ENCODE peak calls at places on chromosomes 13 and 19, in ten cellular contexts. A, E, L, R, J, Y, M, T, Z and H are unnamed samples.

GRCh38 chr13:94198666-94199065 is 280.8 kb downstream of the DCT start:
- DNase-seq in Z (no peak), T (no peak), R (no peak), J (no peak), M (no peak), E (no peak), A (no peak), Y (no peak), L (no peak), H (no peak)

GRCh38 chr13:100542546-100543156 is 45.9 kb downstream of the GGACT start:
- DNase-seq in J (no peak), L (peak), E (no peak), A (peak), R (no peak), Z (no peak), T (no peak), M (peak), Y (no peak), H (no peak)

GRCh38 chr13:28609936-28610335 is 49.0 kb upstream of the POMP start:
- DNase-seq in M (no peak), Z (no peak), Y (no peak), A (no peak), E (no peak), T (no peak), R (no peak), L (peak), J (no peak), H (no peak)

GRCh38 chr13:101449971-101450748 is 2.3 kb upstream of the ITGBL1 start:
- DNase-seq in A (no peak), J (no peak), E (no peak), Z (no peak), Y (no peak), T (peak), L (peak), R (no peak), M (no peak), H (no peak)

GRCh38 chr13:66520511-66521390 is 709.4 kb downstream of the PCDH9 start:
- DNase-seq in A (no peak), L (no peak), M (no peak), Z (no peak), R (no peak), Y (no peak), T (no peak), E (no peak), J (no peak), H (no peak)

GRCh38 chr13:99434258-99434788 is 66.9 kb upstream of the TM9SF2 start:
- DNase-seq in Z (no peak), L (no peak), M (peak), J (no peak), Y (no peak), A (peak), E (peak), R (no peak), T (no peak), H (peak)

GRCh38 chr19:17466487-17466850 is 3.9 kb upstream of the SLC27A1 start:
- DNase-seq in Z (no peak), J (no peak), A (no peak), T (no peak), M (no peak), L (no peak), E (no peak), R (no peak), Y (no peak), H (no peak)

GRCh38 chr13:98489446-98490194 is 87.3 kb downstream of the STK24 start:
- DNase-seq in A (no peak), R (no peak), J (no peak), E (no peak), M (peak), Z (no peak), T (no peak), L (no peak), Y (no peak), H (no peak)

GRCh38 chr19:29805026-29805925 is 6.5 kb upstream of the CCNE1 start:
- DNase-seq in E (peak), Z (no peak), L (peak), J (no peak), M (no peak), R (no peak), T (no peak), Y (no peak), A (no peak), H (no peak)

GRCh38 chr19:14413765-14414171 is 5.4 kb downstream of the DDX39A start:
- DNase-seq in M (no peak), E (no peak), T (no peak), Z (no peak), A (no peak), Y (no peak), R (no peak), J (no peak), L (peak), H (no peak)

GRCh38 chr13:20525601-20526544 is at the start of gene CRYL1:
- DNase-seq in Y (peak), M (peak), A (peak), T (no peak), Z (peak), J (no peak), L (peak), R (no peak), E (peak), H (peak)

GRCh38 chr13:43127103-43127817 is 103.9 kb downstream of the DNAJC15 start:
- DNase-seq in E (no peak), T (no peak), L (no peak), R (no peak), A (no peak), Y (no peak), J (no peak), M (no peak), Z (no peak), H (no peak)

GRCh38 chr19:12628040-12629022 is 17.6 kb downstream of the ZNF791 start:
- DNase-seq in A (no peak), J (no peak), E (no peak), T (no peak), Y (no peak), L (no peak), Z (no peak), M (no peak), R (no peak), H (no peak)

GRCh38 chr13:41456768-41457588 is at the start of gene RGCC:
- DNase-seq in E (peak), J (no peak), L (peak), T (peak), Y (peak), A (peak), M (peak), R (no peak), Z (peak), H (peak)

GRCh38 chr19:53463263-53463662 is 4.3 kb upstream of the ZNF813 start:
- DNase-seq in Z (no peak), T (no peak), Y (peak), A (no peak), M (no peak), E (peak), R (peak), L (peak), J (peak), H (no peak)

GRCh38 chr13:40668335-40668734 is 1.9 kb upstream of the FOXO1 start:
- DNase-seq in Y (peak), A (no peak), R (no peak), E (no peak), M (no peak), Z (no peak), L (peak), J (no peak), T (no peak), H (peak)

GRCh38 chr13:60431108-60431700 is 34.2 kb downstream of the TDRD3 start:
- DNase-seq in Z (no peak), M (peak), T (peak), A (peak), R (no peak), Y (no peak), E (no peak), L (peak), J (no peak), H (no peak)

GRCh38 chr19:54517483-54517882 is 14.9 kb downstream of the LAIR2 start:
- DNase-seq in J (no peak), A (peak), T (no peak), L (peak), Z (peak), E (peak), R (peak), Y (peak), M (peak), H (peak)

GRCh38 chr19:883661-884211 is 9.3 kb downstream of the MED16 start:
- DNase-seq in A (no peak), E (no peak), R (no peak), Y (no peak), T (peak), L (no peak), Z (peak), J (no peak), M (no peak), H (no peak)

GRCh38 chr13:98792784-98793183 is 40.3 kb upstream of the SLC15A1 start:
- DNase-seq in A (no peak), Z (no peak), J (no peak), Y (no peak), T (no peak), R (no peak), M (no peak), E (no peak), L (no peak), H (no peak)

GRCh38 chr19:40378509-40378908 is 11.5 kb downstream of the HIPK4 start:
- DNase-seq in E (no peak), Y (no peak), L (no peak), A (no peak), Z (no peak), R (no peak), M (no peak), J (no peak), T (no peak), H (no peak)

GRCh38 chr13:74867460-74867859 is 614.5 kb downstream of the TBC1D4 start:
- DNase-seq in T (no peak), E (no peak), A (no peak), L (peak), M (no peak), R (no peak), Z (no peak), J (no peak), Y (no peak), H (no peak)

GRCh38 chr13:108787709-108788394 is 158.4 kb downstream of the MYO16 start:
- DNase-seq in T (no peak), Y (no peak), Z (no peak), E (no peak), M (no peak), R (no peak), L (no peak), A (no peak), J (no peak), H (no peak)

GRCh38 chr19:41696402-41697197 is 8.5 kb upstream of the CEACAM7 start:
- DNase-seq in M (peak), T (no peak), J (no peak), Z (no peak), R (no peak), L (peak), A (no peak), E (no peak), Y (no peak), H (no peak)

GRCh38 chr19:13633109-13633508 is 126.8 kb upstream of the CACNA1A start:
- DNase-seq in Z (no peak), J (no peak), E (no peak), T (no peak), M (peak), Y (no peak), L (peak), R (no peak), A (no peak), H (no peak)

GRCh38 chr19:30450101-30450500 is 77.9 kb downstream of the ZNF536 start:
- DNase-seq in Y (peak), A (no peak), J (no peak), R (no peak), Z (no peak), M (no peak), L (peak), E (peak), T (no peak), H (no peak)

GRCh38 chr19:9911524-9911923 is 24.8 kb downstream of the OLFM2 start:
- DNase-seq in L (no peak), R (no peak), Y (no peak), E (no peak), A (no peak), T (no peak), J (no peak), M (no peak), Z (no peak), H (no peak)

GRCh38 chr19:48506138-48506733 is 5.4 kb downstream of the LMTK3 start:
- DNase-seq in E (peak), Y (no peak), Z (peak), M (peak), J (no peak), A (peak), L (peak), R (no peak), T (no peak), H (no peak)

GRCh38 chr19:41492843-41493242 is 49.9 kb downstream of the ERICH4 start:
- DNase-seq in E (no peak), T (no peak), R (no peak), Y (no peak), M (no peak), L (no peak), J (no peak), A (no peak), Z (no peak), H (no peak)

GRCh38 chr13:28534801-28535200 is 39.9 kb upstream of the FLT1 start:
- DNase-seq in E (no peak), Y (no peak), M (no peak), J (no peak), L (no peak), R (no peak), T (no peak), A (no peak), Z (peak), H (no peak)

GRCh38 chr13:73230714-73231113 is 171.9 kb downstream of the KLF5 start:
- DNase-seq in R (no peak), L (no peak), T (no peak), J (no peak), Y (no peak), A (no peak), E (no peak), Z (no peak), M (no peak), H (no peak)

GRCh38 chr13:34300559-34300958 is 482.6 kb downstream of the RFC3 start:
- DNase-seq in Y (no peak), J (no peak), R (no peak), M (no peak), L (peak), Z (no peak), T (no peak), A (no peak), E (no peak), H (no peak)

GRCh38 chr13:31101511-31102170 is 60.1 kb downstream of the HSPH1 start:
- DNase-seq in M (no peak), T (no peak), A (no peak), E (no peak), R (no peak), Z (no peak), Y (peak), J (no peak), L (peak), H (no peak)

GRCh38 chr19:45345506-45345860 is 4.9 kb downstream of the KLC3 start:
- DNase-seq in Y (no peak), T (no peak), Z (no peak), R (no peak), E (no peak), M (no peak), J (no peak), L (no peak), A (no peak), H (no peak)

GRCh38 chr13:49499889-49500660 is 4.3 kb downstream of the PHF11 start:
- DNase-seq in A (no peak), L (peak), Z (no peak), R (no peak), J (no peak), Y (no peak), M (no peak), T (no peak), E (no peak), H (no peak)

GRCh38 chr19:10211071-10211470 is 16.3 kb upstream of the DNMT1 start:
- DNase-seq in A (no peak), Z (no peak), M (no peak), J (no peak), L (no peak), Y (no peak), T (no peak), E (no peak), R (no peak), H (no peak)

GRCh38 chr13:101149735-101150380 is 266.4 kb downstream of the NALCN start:
- DNase-seq in E (no peak), M (no peak), L (peak), R (no peak), A (no peak), Y (no peak), T (no peak), J (no peak), Z (no peak), H (no peak)

GRCh38 chr13:44903596-44903995 is 85.7 kb downstream of the NUFIP1 start:
- DNase-seq in E (peak), A (no peak), T (no peak), Z (no peak), J (no peak), L (peak), Y (peak), M (peak), R (no peak), H (no peak)

GRCh38 chr13:44902793-44903192 is 86.5 kb downstream of the NUFIP1 start:
- DNase-seq in E (no peak), L (no peak), Z (no peak), M (no peak), J (no peak), Y (no peak), R (no peak), T (no peak), A (no peak), H (no peak)

GRCh38 chr13:44906758-44907157 is 82.5 kb downstream of the NUFIP1 start:
- DNase-seq in E (peak), M (no peak), J (no peak), Z (no peak), Y (no peak), R (no peak), A (no peak), T (no peak), L (peak), H (no peak)

GRCh38 chr13:44906230-44906629 is 83.0 kb downstream of the NUFIP1 start:
- DNase-seq in R (no peak), A (no peak), J (no peak), Y (no peak), M (no peak), E (peak), L (peak), Z (no peak), T (no peak), H (no peak)

GRCh38 chr13:44904982-44905381 is 84.3 kb downstream of the NUFIP1 start:
- DNase-seq in R (no peak), T (no peak), L (peak), Z (no peak), Y (no peak), J (no peak), E (peak), A (no peak), M (no peak), H (no peak)
- H3K27ac ChIP-seq in R (no peak), T (no peak), L (peak), Z (no peak), Y (no peak), J (peak), E (peak), A (no peak), M (peak), H (no peak)

GRCh38 chr19:2462635-2463421 is 6.1 kb upstream of the LMNB2 start:
- DNase-seq in Z (peak), T (peak), A (no peak), M (peak), J (peak), R (peak), E (peak), Y (peak), L (peak), H (no peak)
- H3K27ac ChIP-seq in Z (no peak), T (peak), A (no peak), M (peak), J (no peak), R (peak), E (no peak), Y (peak), L (peak), H (no peak)

GRCh38 chr13:26605845-26606244 is 48.4 kb downstream of the WASF3 start:
- DNase-seq in L (no peak), J (no peak), E (no peak), Z (no peak), R (no peak), Y (no peak), A (no peak), M (no peak), T (no peak), H (no peak)
- H3K27ac ChIP-seq in L (no peak), J (peak), E (peak), Z (no peak), R (no peak), Y (no peak), A (no peak), M (no peak), T (no peak), H (no peak)

DNA sequence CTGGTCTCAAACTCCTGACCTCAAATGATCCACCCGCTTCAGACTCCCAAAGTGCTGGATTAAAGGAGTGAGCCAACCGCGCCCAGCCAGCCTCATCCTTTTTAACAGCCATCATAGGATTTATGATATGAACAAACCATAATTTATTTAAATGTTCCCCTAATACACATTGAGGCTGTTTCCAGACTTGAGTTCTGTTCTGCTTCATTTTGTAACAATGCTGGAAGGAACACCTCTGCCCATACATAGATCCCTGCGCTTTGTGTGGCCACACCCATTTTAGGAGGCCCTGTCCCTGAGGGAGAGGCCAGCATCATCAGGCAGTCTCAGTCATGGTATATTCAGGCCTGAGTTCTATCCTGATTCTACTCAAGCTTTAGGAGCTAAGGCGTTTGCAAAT is 35.9 kb downstream of the TPT1 start:
- DNase-seq in Y (no peak), R (no peak), E (no peak), A (no peak), J (no peak), M (no peak), L (no peak), Z (no peak), T (no peak), H (no peak)
- H3K27ac ChIP-seq in Y (no peak), R (no peak), E (no peak), A (no peak), J (no peak), M (no peak), L (no peak), Z (no peak), T (no peak), H (no peak)

GRCh38 chr19:35271546-35271945 is 2.8 kb downstream of the USF2 start:
- DNase-seq in E (no peak), T (no peak), M (no peak), L (no peak), Z (no peak), A (no peak), J (no peak), R (no peak), Y (no peak), H (no peak)
- H3K27ac ChIP-seq in E (no peak), T (no peak), M (no peak), L (no peak), Z (no peak), A (no peak), J (no peak), R (no peak), Y (no peak), H (no peak)

GRCh38 chr19:3358919-3359849 is 7.2 kb upstream of the NFIC start:
- DNase-seq in L (peak), T (no peak), A (peak), Y (peak), Z (peak), R (no peak), J (no peak), M (peak), E (peak), H (peak)

GRCh38 chr19:3357731-3358391 is 8.5 kb upstream of the NFIC start:
- DNase-seq in M (no peak), T (no peak), L (peak), A (peak), J (no peak), Y (no peak), E (no peak), R (no peak), Z (no peak), H (no peak)

GRCh38 chr19:3357362-3357730 is 9.0 kb upstream of the NFIC start:
- DNase-seq in Z (no peak), J (no peak), M (no peak), A (peak), E (no peak), Y (no peak), R (no peak), L (no peak), T (no peak), H (no peak)

GRCh38 chr19:3358392-3358918 is 7.9 kb upstream of the NFIC start:
- DNase-seq in L (no peak), J (no peak), E (no peak), R (no peak), Z (no peak), T (no peak), M (no peak), Y (no peak), A (peak), H (no peak)

GRCh38 chr19:3356805-3357204 is 9.6 kb upstream of the NFIC start:
- DNase-seq in L (peak), M (no peak), Z (no peak), R (no peak), J (no peak), Y (no peak), A (no peak), T (no peak), E (no peak), H (no peak)
- H3K27ac ChIP-seq in L (no peak), M (no peak), Z (no peak), R (no peak), J (no peak), Y (no peak), A (no peak), T (no peak), E (no peak), H (no peak)